ENCODE peak calls at places on chromosomes 7 and 10, in six cellular contexts. Y is A549, R is AG04449, Q is Caki2, N is neural progenitor cell, J is activated T-cell treated with anti-CD3 and anti-CD28 coated beads for 48 hours. L is an unnamed sample.

GRCh38 chr7:134941947-134942346 is 44.4 kb upstream of the AGBL3 start:
- DNase-seq in N (no peak), J (no peak), R (no peak), Q (no peak), Y (no peak), L (no peak)

GRCh38 chr10:101053516-101053915 is 8.3 kb upstream of the KAZALD1 start:
- DNase-seq in Y (no peak), J (no peak), R (no peak), Q (no peak), N (no peak), L (no peak)

GRCh38 chr10:33509231-33509871 is 174.9 kb upstream of the NRP1 start:
- DNase-seq in Q (peak; percentile 95), R (no peak), N (no peak), J (peak; percentile 13), Y (peak; percentile 68), L (peak; percentile 83)

GRCh38 chr10:86346169-86346793 is 20.3 kb downstream of the GRID1 start:
- DNase-seq in Y (no peak), R (no peak), N (peak; percentile 78), Q (peak; percentile 57), J (no peak), L (no peak)

GRCh38 chr7:149496642-149497391 is 792 bp downstream of the ZNF746 start:
- DNase-seq in R (no peak), Y (no peak), Q (peak; percentile 49), N (peak; percentile 53), J (peak; percentile 47), L (peak; percentile 6)

GRCh38 chr7:75951506-75951905 is 36.6 kb downstream of the POR start:
- DNase-seq in J (no peak), Y (no peak), N (no peak), Q (peak; percentile 77), R (peak; percentile 33), L (no peak)

GRCh38 chr7:20744913-20745587 is 41.6 kb downstream of the SP8 start:
- DNase-seq in R (no peak), Y (no peak), N (no peak), J (no peak), Q (peak; percentile 19), L (peak; percentile 23)

GRCh38 chr7:4791738-4792536 is 16.5 kb downstream of the AP5Z1 start:
- DNase-seq in R (no peak), Y (no peak), Q (no peak), J (peak; percentile 81), N (peak; percentile 93), L (no peak)

GRCh38 chr7:50610521-50611277 is 45.5 kb upstream of the DDC start:
- DNase-seq in R (no peak), Q (no peak), J (no peak), N (no peak), Y (no peak), L (no peak)

GRCh38 chr7:33062023-33062781 is at the start of gene NT5C3A:
- DNase-seq in N (peak; percentile 71), J (no peak), Q (no peak), Y (peak; percentile 51), R (no peak), L (no peak)

GRCh38 chr7:27236053-27236410 is 6.6 kb upstream of the EVX1 start:
- DNase-seq in Y (no peak), J (no peak), N (peak; percentile 41), Q (no peak), R (no peak), L (no peak)

GRCh38 chr7:136853654-136854053 is 14.8 kb upstream of the CHRM2 start:
- DNase-seq in J (no peak), N (no peak), Q (no peak), R (no peak), Y (no peak), L (no peak)

GRCh38 chr10:72175166-72175565 is 40.6 kb upstream of the ANAPC16 start:
- DNase-seq in Q (no peak), N (no peak), Y (no peak), J (no peak), R (no peak), L (no peak)

GRCh38 chr10:11395581-11396310 is 215.7 kb downstream of the USP6NL start:
- DNase-seq in Y (no peak), N (no peak), J (no peak), Q (no peak), R (no peak), L (no peak)

GRCh38 chr10:124265391-124265745 is 153.4 kb downstream of the OAT start:
- DNase-seq in J (no peak), Y (no peak), Q (no peak), N (no peak), R (no peak), L (no peak)

GRCh38 chr10:75959209-75959608 is 527.8 kb downstream of the LRMDA start:
- DNase-seq in N (no peak), J (no peak), Q (peak; percentile 30), R (peak; percentile 55), Y (peak; percentile 41), L (no peak)

GRCh38 chr10:79152423-79152817 is 83.7 kb downstream of the ZMIZ1 start:
- DNase-seq in R (no peak), Y (no peak), N (no peak), J (no peak), Q (peak; percentile 35), L (no peak)

GRCh38 chr10:130894485-130894884 is 417.0 kb downstream of the TCERG1L start:
- DNase-seq in N (no peak), J (no peak), Y (no peak), Q (no peak), R (no peak), L (no peak)

GRCh38 chr7:77455334-77455733 is 39.2 kb upstream of the GSAP start:
- DNase-seq in Q (peak; percentile 12), N (no peak), Y (peak; percentile 68), J (no peak), R (peak; percentile 46), L (no peak)

L was measured in NCI-H748 treated with DMSO at 0.1 percent for 48 hours.